ENCODE peak calls at places on chromosomes 1 and 21, in ten cellular contexts. I is breast epithelium, A is A673, F is AG04449, Z is left lung, B is pancreas, O is GM20000, Q is mesothelial cell of epicardium, C is epithelial cell of esophagus, R is fibroblast of mammary gland. K is an unnamed sample.
A peak's percentile ranks its signal among the peaks of the same experiment; 100 is the strongest.

GRCh38 chr1:110548381-110548780 is 29.4 kb upstream of the KCNA10 start:
- DNase-seq in I (no peak), A (peak; percentile 27), F (no peak), Z (no peak), B (peak; percentile 34), O (peak; percentile 34), Q (no peak), C (peak; percentile 40), R (no peak), K (no peak)

GRCh38 chr1:21668232-21669032 is 725 bp downstream of the RAP1GAP start:
- DNase-seq in I (no peak), A (no peak), F (no peak), Z (no peak), B (no peak), O (peak; percentile 27), Q (no peak), C (no peak), R (no peak), K (no peak)

GRCh38 chr21:44337941-44338895 is 972 bp downstream of the CFAP410 start:
- DNase-seq in I (peak; percentile 78), A (peak; percentile 33), F (peak; percentile 5), Z (peak; percentile 64), B (peak; percentile 78), O (peak; percentile 70), Q (no peak), C (peak; percentile 68), R (peak; percentile 52), K (no peak)

GRCh38 chr1:233490488-233490887 is 123.4 kb upstream of the KCNK1 start:
- DNase-seq in I (no peak), A (no peak), F (no peak), Z (no peak), B (peak; percentile 66), O (no peak), Q (no peak), C (no peak), R (no peak), K (no peak)

GRCh38 chr1:27361553-27361952 is 5.2 kb downstream of the MAP3K6 start:
- DNase-seq in I (no peak), A (no peak), F (no peak), Z (no peak), B (no peak), O (no peak), Q (no peak), C (no peak), R (no peak), K (no peak)

GRCh38 chr1:161934278-161934608 is 89.4 kb downstream of the OLFML2B start:
- DNase-seq in I (no peak), A (no peak), F (no peak), Z (no peak), B (no peak), O (no peak), Q (no peak), C (no peak), R (no peak), K (no peak)

GRCh38 chr1:234535763-234536515 is 57.0 kb upstream of the TARBP1 start:
- DNase-seq in I (peak; percentile 62), A (no peak), F (no peak), Z (peak; percentile 63), B (no peak), O (no peak), Q (no peak), C (no peak), R (peak; percentile 21), K (peak; percentile 50)

GRCh38 chr1:89843279-89844121 is 22.7 kb downstream of the LRRC8D start:
- DNase-seq in I (peak; percentile 43), A (peak; percentile 82), F (no peak), Z (peak; percentile 78), B (peak; percentile 71), O (peak; percentile 92), Q (peak; percentile 48), C (peak; percentile 69), R (peak; percentile 45), K (no peak)

GRCh38 chr1:227885648-227886502 is 61.9 kb downstream of the WNT9A start:
- DNase-seq in I (peak; percentile 46), A (no peak), F (no peak), Z (peak; percentile 55), B (peak; percentile 53), O (no peak), Q (peak; percentile 15), C (peak; percentile 91), R (peak; percentile 74), K (peak; percentile 14)

GRCh38 chr1:179143332-179143731 is 61.5 kb downstream of the TOR3A start:
- DNase-seq in I (no peak), A (peak; percentile 52), F (peak; percentile 88), Z (no peak), B (no peak), O (no peak), Q (no peak), C (peak; percentile 89), R (peak; percentile 97), K (no peak)

DNA sequence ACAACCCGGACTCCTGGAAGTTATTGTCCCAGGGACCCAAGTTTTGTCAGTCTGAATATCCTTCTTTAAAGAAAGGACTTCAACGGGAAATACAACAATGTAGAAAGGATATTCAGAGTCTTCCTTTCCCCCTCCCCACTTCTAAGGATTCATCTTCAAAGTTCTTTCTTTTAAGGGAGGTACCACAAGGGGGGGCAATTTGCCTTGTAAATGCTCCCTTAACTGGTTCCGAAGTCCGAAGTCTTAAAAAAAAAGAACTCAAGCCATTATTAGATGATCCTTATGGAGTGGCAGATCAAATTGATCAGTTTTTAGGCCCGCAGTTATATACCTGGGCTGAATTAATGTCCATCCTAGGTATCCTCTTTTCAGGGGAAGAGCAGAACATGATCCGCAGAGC is 47.0 kb downstream of the SERINC2 start:
- DNase-seq in I (no peak), A (peak; percentile 11), F (no peak), Z (no peak), B (no peak), O (no peak), Q (no peak), C (no peak), R (peak; percentile 60), K (peak; percentile 32)
- TF ChIP-seq CTCF in I (peak; percentile 15), A (peak; percentile 38), F (no peak), Z (no peak), B (no peak), O (no peak), Q (no peak), C (no peak), R (peak; percentile 40), K (peak; percentile 35)

DNA sequence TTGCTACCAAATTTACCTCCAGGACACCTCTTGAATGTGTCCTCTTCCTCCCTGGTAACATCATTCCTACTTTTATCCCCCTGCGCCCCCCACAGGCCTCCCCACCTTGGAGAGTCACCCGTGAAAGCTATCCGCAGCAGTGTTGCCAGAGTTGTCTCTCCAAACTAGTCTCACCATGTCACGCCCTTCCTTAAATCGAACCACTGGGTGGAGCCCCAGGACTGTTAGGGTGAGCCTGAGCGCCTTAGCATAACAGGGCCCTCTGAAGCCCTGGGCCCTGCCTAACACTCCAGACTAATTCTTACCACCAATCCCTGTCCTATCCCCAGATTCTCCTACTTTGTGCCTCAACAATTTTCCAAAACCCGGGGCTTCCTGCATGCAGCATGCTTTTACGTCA is 35.0 kb downstream of the HSD3B2 start:
- DNase-seq in I (no peak), A (peak; percentile 12), F (no peak), Z (no peak), B (no peak), O (no peak), Q (no peak), C (peak; percentile 44), R (peak; percentile 5), K (no peak)
- TF ChIP-seq CTCF in I (no peak), A (peak; percentile 22), F (no peak), Z (no peak), B (no peak), O (no peak), Q (no peak), C (peak; percentile 35), R (no peak), K (peak; percentile 37)

DNA sequence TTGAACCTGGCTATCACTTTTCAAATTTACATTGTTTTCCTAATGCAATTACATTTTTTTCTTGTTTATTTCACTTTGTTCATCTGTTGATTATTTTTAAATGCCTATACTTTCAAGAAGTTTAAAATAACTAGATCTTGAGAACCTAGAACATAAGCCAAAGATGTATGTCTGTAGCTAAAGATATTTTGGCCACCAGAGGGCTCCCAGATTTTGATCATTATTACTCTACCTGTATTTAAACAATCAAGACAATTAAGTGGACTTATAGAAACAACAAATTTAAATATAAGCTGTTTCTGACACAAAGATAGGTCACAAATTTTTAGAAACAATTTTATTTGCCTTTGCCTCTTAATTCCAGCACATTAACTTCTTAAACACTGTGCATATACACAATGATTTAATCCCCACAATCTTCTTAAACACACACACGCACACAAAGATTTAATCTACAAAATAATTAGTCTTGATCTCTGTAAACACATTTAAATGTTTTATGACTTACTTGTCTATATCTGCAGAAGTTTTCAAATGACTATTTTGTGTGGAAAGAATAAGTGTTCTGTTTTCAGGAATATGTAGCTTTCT is 380.0 kb downstream of the DSCAM start:
- DNase-seq in I (no peak), A (no peak), F (no peak), Z (no peak), B (peak; percentile 15), O (no peak), Q (no peak), C (peak; percentile 60), R (peak; percentile 0), K (peak; percentile 15)
- TF ChIP-seq CTCF in I (peak; percentile 44), A (peak; percentile 42), F (peak; percentile 30), Z (peak; percentile 31), B (peak; percentile 42), O (no peak), Q (peak; percentile 71), C (peak; percentile 49), R (no peak), K (peak; percentile 47)

GRCh38 chr1:52056110-52056936 is at the start of gene BTF3L4:
- DNase-seq in I (peak; percentile 95), A (peak; percentile 98), F (no peak), Z (peak; percentile 96), B (peak; percentile 94), O (peak; percentile 93), Q (peak; percentile 87), C (peak; percentile 96), R (peak; percentile 87), K (peak; percentile 83)
- TF ChIP-seq CTCF in I (no peak), A (no peak), F (no peak), Z (no peak), B (no peak), O (no peak), Q (no peak), C (no peak), R (no peak), K (no peak)

DNA sequence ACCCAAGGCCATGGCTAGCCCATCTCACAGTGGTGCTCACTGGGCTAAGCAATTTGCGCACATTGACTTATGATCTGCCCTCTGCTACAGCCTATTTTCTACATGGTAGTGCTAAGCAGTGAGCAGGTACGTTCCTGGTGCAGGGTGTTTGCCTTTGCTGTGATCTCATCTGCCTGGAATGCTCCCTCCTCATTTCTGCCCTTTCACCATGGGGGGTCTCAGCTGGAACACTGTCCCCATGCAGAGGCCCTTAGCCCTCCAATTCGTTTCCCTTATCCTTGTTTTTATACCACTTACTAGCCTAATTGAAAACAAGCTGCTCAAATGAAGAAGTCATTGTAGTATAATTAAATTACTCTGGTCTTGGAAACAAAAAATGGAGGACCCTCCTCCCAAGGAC is 2.0 kb upstream of the B3GALT5 start:
- DNase-seq in I (no peak), A (peak; percentile 9), F (no peak), Z (no peak), B (peak; percentile 48), O (no peak), Q (no peak), C (no peak), R (no peak), K (no peak)
- TF ChIP-seq CTCF in I (no peak), A (no peak), F (no peak), Z (no peak), B (no peak), O (no peak), Q (no peak), C (no peak), R (no peak), K (no peak)